ENCODE peak calls at places on chromosomes 2 and 18, in five cellular contexts. One of them, this sample, is unnamed.

GRCh38 chr2:68223419-68223818 is 28.9 kb downstream of the PPP3R1 start:
- DNase-seq in T-helper 9 cell: no peak
- DNase-seq in suprapubic skin: no peak
- DNase-seq in frontal cortex: no peak
- DNase-seq in HCT116: no peak
- DNase-seq in this sample: no peak

GRCh38 chr2:12456293-12457151 is 260.2 kb upstream of the TRIB2 start:
- DNase-seq in T-helper 9 cell: peak
- DNase-seq in HCT116: peak
- DNase-seq in suprapubic skin: peak
- DNase-seq in frontal cortex: peak
- DNase-seq in this sample: peak

GRCh38 chr2:9760069-9760910 is 83.0 kb upstream of the TAF1B start:
- DNase-seq in T-helper 9 cell: no peak
- DNase-seq in frontal cortex: no peak
- DNase-seq in HCT116: no peak
- DNase-seq in suprapubic skin: no peak
- DNase-seq in this sample: no peak

GRCh38 chr18:74624491-74624890 is 26.8 kb downstream of the ZNF407 start:
- DNase-seq in frontal cortex: no peak
- DNase-seq in suprapubic skin: no peak
- DNase-seq in HCT116: no peak
- DNase-seq in T-helper 9 cell: no peak
- DNase-seq in this sample: no peak

GRCh38 chr2:197273485-197273884 is 37.1 kb downstream of the ANKRD44 start:
- DNase-seq in HCT116: no peak
- DNase-seq in suprapubic skin: no peak
- DNase-seq in T-helper 9 cell: no peak
- DNase-seq in frontal cortex: no peak
- DNase-seq in this sample: peak

GRCh38 chr2:206876176-206876575 is 63.1 kb upstream of the CPO start:
- DNase-seq in HCT116: no peak
- DNase-seq in frontal cortex: no peak
- DNase-seq in T-helper 9 cell: no peak
- DNase-seq in suprapubic skin: no peak
- DNase-seq in this sample: peak

GRCh38 chr2:9764153-9764778 is 79.0 kb upstream of the TAF1B start:
- DNase-seq in suprapubic skin: no peak
- DNase-seq in T-helper 9 cell: no peak
- DNase-seq in HCT116: no peak
- DNase-seq in frontal cortex: no peak
- DNase-seq in this sample: peak

GRCh38 chr2:112033600-112033999 is 21.5 kb upstream of the TMEM87B start:
- DNase-seq in T-helper 9 cell: no peak
- DNase-seq in suprapubic skin: no peak
- DNase-seq in frontal cortex: no peak
- DNase-seq in HCT116: peak
- DNase-seq in this sample: no peak

GRCh38 chr2:63078852-63079606 is 28.4 kb downstream of the OTX1 start:
- DNase-seq in HCT116: peak
- DNase-seq in suprapubic skin: no peak
- DNase-seq in frontal cortex: no peak
- DNase-seq in T-helper 9 cell: no peak
- DNase-seq in this sample: peak

GRCh38 chr2:71555798-71556454 is 102.6 kb downstream of the DYSF start:
- DNase-seq in frontal cortex: no peak
- DNase-seq in suprapubic skin: no peak
- DNase-seq in T-helper 9 cell: no peak
- DNase-seq in HCT116: no peak
- DNase-seq in this sample: peak

GRCh38 chr18:58060254-58060653 is 16.2 kb downstream of the NEDD4L start:
- DNase-seq in T-helper 9 cell: no peak
- DNase-seq in HCT116: no peak
- DNase-seq in frontal cortex: no peak
- DNase-seq in suprapubic skin: no peak
- DNase-seq in this sample: no peak

GRCh38 chr2:232839680-232840079 is 30.4 kb upstream of the SNORC start:
- DNase-seq in HCT116: no peak
- DNase-seq in T-helper 9 cell: no peak
- DNase-seq in suprapubic skin: no peak
- DNase-seq in frontal cortex: peak
- DNase-seq in this sample: no peak

GRCh38 chr2:26922638-26923466 is 47.6 kb upstream of the MAPRE3 start:
- DNase-seq in frontal cortex: peak
- DNase-seq in HCT116: peak
- DNase-seq in T-helper 9 cell: no peak
- DNase-seq in suprapubic skin: no peak
- DNase-seq in this sample: peak

GRCh38 chr2:26064846-26065245 is 31.0 kb downstream of the RAB10 start:
- DNase-seq in T-helper 9 cell: no peak
- DNase-seq in HCT116: no peak
- DNase-seq in frontal cortex: no peak
- DNase-seq in suprapubic skin: no peak
- DNase-seq in this sample: no peak

GRCh38 chr2:102358496-102358895 is 2.9 kb downstream of the IL18R1 start:
- DNase-seq in HCT116: no peak
- DNase-seq in suprapubic skin: no peak
- DNase-seq in T-helper 9 cell: no peak
- DNase-seq in frontal cortex: no peak
- DNase-seq in this sample: no peak

GRCh38 chr2:99488587-99488998 is 1.2 kb downstream of the REV1 start:
- DNase-seq in HCT116: no peak
- DNase-seq in frontal cortex: no peak
- DNase-seq in suprapubic skin: no peak
- DNase-seq in T-helper 9 cell: no peak
- DNase-seq in this sample: peak

GRCh38 chr18:59921384-59921891 is 21.6 kb downstream of the PMAIP1 start:
- DNase-seq in suprapubic skin: no peak
- DNase-seq in frontal cortex: no peak
- DNase-seq in HCT116: no peak
- DNase-seq in T-helper 9 cell: peak
- DNase-seq in this sample: no peak

GRCh38 chr2:33467413-33467812 is 9.0 kb upstream of the RASGRP3 start:
- DNase-seq in T-helper 9 cell: no peak
- DNase-seq in suprapubic skin: no peak
- DNase-seq in frontal cortex: no peak
- DNase-seq in HCT116: no peak
- DNase-seq in this sample: no peak

GRCh38 chr2:60551241-60552095 is 2.0 kb downstream of the BCL11A start:
- DNase-seq in suprapubic skin: no peak
- DNase-seq in T-helper 9 cell: no peak
- DNase-seq in frontal cortex: no peak
- DNase-seq in HCT116: no peak
- DNase-seq in this sample: peak

GRCh38 chr2:134367915-134368911 is 114.3 kb downstream of the MGAT5 start:
- DNase-seq in T-helper 9 cell: no peak
- DNase-seq in frontal cortex: no peak
- DNase-seq in HCT116: no peak
- DNase-seq in suprapubic skin: no peak
- DNase-seq in this sample: peak

GRCh38 chr2:176122633-176123482 is at the start of gene HOXD9:
- DNase-seq in HCT116: no peak
- DNase-seq in T-helper 9 cell: no peak
- DNase-seq in frontal cortex: no peak
- DNase-seq in suprapubic skin: peak
- DNase-seq in this sample: peak

GRCh38 chr2:74571058-74571457 is 16.5 kb downstream of the DOK1 start:
- DNase-seq in T-helper 9 cell: no peak
- DNase-seq in frontal cortex: no peak
- DNase-seq in HCT116: no peak
- DNase-seq in suprapubic skin: no peak
- DNase-seq in this sample: no peak

GRCh38 chr2:164898475-164898874 is 56.9 kb downstream of the SLC38A11 start:
- DNase-seq in T-helper 9 cell: no peak
- DNase-seq in HCT116: no peak
- DNase-seq in frontal cortex: no peak
- DNase-seq in suprapubic skin: no peak
- DNase-seq in this sample: peak

GRCh38 chr2:71716697-71717624 is 263.6 kb downstream of the DYSF start:
- DNase-seq in T-helper 9 cell: no peak
- DNase-seq in frontal cortex: no peak
- DNase-seq in suprapubic skin: peak
- DNase-seq in HCT116: peak
- DNase-seq in this sample: no peak

GRCh38 chr18:59650266-59650820 is 46.9 kb downstream of the CCBE1 start:
- DNase-seq in frontal cortex: no peak
- DNase-seq in HCT116: no peak
- DNase-seq in suprapubic skin: no peak
- DNase-seq in T-helper 9 cell: no peak
- DNase-seq in this sample: no peak

GRCh38 chr18:9333441-9334350 is 877 bp upstream of the TWSG1 start:
- DNase-seq in HCT116: no peak
- DNase-seq in T-helper 9 cell: peak
- DNase-seq in suprapubic skin: peak
- DNase-seq in frontal cortex: no peak
- DNase-seq in this sample: peak

GRCh38 chr2:218259099-218259921 is 1.5 kb upstream of the GPBAR1 start:
- DNase-seq in HCT116: no peak
- DNase-seq in frontal cortex: peak
- DNase-seq in suprapubic skin: peak
- DNase-seq in T-helper 9 cell: no peak
- DNase-seq in this sample: peak

GRCh38 chr2:20524412-20525040 is 77.7 kb downstream of the RHOB start:
- DNase-seq in suprapubic skin: no peak
- DNase-seq in T-helper 9 cell: no peak
- DNase-seq in HCT116: no peak
- DNase-seq in frontal cortex: no peak
- DNase-seq in this sample: peak

GRCh38 chr2:158845869-158846268 is 50.8 kb downstream of the DAPL1 start:
- DNase-seq in suprapubic skin: no peak
- DNase-seq in frontal cortex: no peak
- DNase-seq in HCT116: no peak
- DNase-seq in T-helper 9 cell: no peak
- DNase-seq in this sample: peak

GRCh38 chr18:80246656-80247402 is 485 bp downstream of the PARD6G start:
- DNase-seq in frontal cortex: peak
- DNase-seq in HCT116: no peak
- DNase-seq in suprapubic skin: no peak
- DNase-seq in T-helper 9 cell: no peak
- DNase-seq in this sample: peak

GRCh38 chr2:121386707-121387106 is 101.7 kb upstream of the TFCP2L1 start:
- DNase-seq in suprapubic skin: no peak
- DNase-seq in HCT116: no peak
- DNase-seq in frontal cortex: no peak
- DNase-seq in T-helper 9 cell: no peak
- DNase-seq in this sample: no peak

GRCh38 chr2:229519655-229520054 is 194.7 kb downstream of the DNER start:
- DNase-seq in frontal cortex: no peak
- DNase-seq in HCT116: no peak
- DNase-seq in suprapubic skin: no peak
- DNase-seq in T-helper 9 cell: no peak
- DNase-seq in this sample: no peak

This sample was measured in left kidney.